ENCODE peak calls at places on chromosomes 4 and X, in six cellular contexts. One of them, this sample, is unnamed.

GRCh38 chrX:140425712-140426395 is 79.0 kb downstream of the SOX3 start:
- DNase-seq in transverse colon: no peak
- DNase-seq in A549: no peak
- DNase-seq in suprapubic skin: no peak
- DNase-seq in ovary: no peak
- DNase-seq in uterus: no peak
- DNase-seq in this sample: no peak

GRCh38 chr4:12173496-12173895 is 744.8 kb upstream of the HS3ST1 start:
- DNase-seq in transverse colon: no peak
- DNase-seq in A549: no peak
- DNase-seq in suprapubic skin: no peak
- DNase-seq in ovary: no peak
- DNase-seq in uterus: no peak
- DNase-seq in this sample: no peak

GRCh38 chrX:10021461-10022272 is 54.5 kb downstream of the CLDN34 start:
- DNase-seq in transverse colon: no peak
- DNase-seq in A549: peak
- DNase-seq in suprapubic skin: no peak
- DNase-seq in ovary: no peak
- DNase-seq in uterus: no peak
- DNase-seq in this sample: no peak

GRCh38 chr4:122131562-122132157 is 20.5 kb upstream of the BLTP1 start:
- DNase-seq in transverse colon: no peak
- DNase-seq in A549: no peak
- DNase-seq in suprapubic skin: no peak
- DNase-seq in ovary: no peak
- DNase-seq in uterus: no peak
- DNase-seq in this sample: no peak

GRCh38 chrX:153687121-153688039 is at the start of gene SLC6A8:
- DNase-seq in transverse colon: peak
- DNase-seq in A549: peak
- DNase-seq in suprapubic skin: peak
- DNase-seq in ovary: peak
- DNase-seq in uterus: peak
- DNase-seq in this sample: peak

GRCh38 chr4:73234712-73235111 is 23.9 kb downstream of the ANKRD17 start:
- DNase-seq in transverse colon: no peak
- DNase-seq in A549: no peak
- DNase-seq in suprapubic skin: no peak
- DNase-seq in ovary: no peak
- DNase-seq in uterus: no peak
- DNase-seq in this sample: no peak

GRCh38 chrX:153407736-153408135 is 3.5 kb upstream of the ZFP92 start:
- DNase-seq in transverse colon: no peak
- DNase-seq in A549: no peak
- DNase-seq in suprapubic skin: no peak
- DNase-seq in ovary: peak
- DNase-seq in uterus: no peak
- DNase-seq in this sample: no peak

GRCh38 chr4:148112231-148112982 is 329.8 kb downstream of the NR3C2 start:
- DNase-seq in transverse colon: no peak
- DNase-seq in A549: no peak
- DNase-seq in suprapubic skin: no peak
- DNase-seq in ovary: no peak
- DNase-seq in uterus: no peak
- DNase-seq in this sample: no peak

GRCh38 chr4:84089652-84090437 is 409.2 kb downstream of the NKX6-1 start:
- DNase-seq in transverse colon: no peak
- DNase-seq in A549: no peak
- DNase-seq in suprapubic skin: no peak
- DNase-seq in ovary: no peak
- DNase-seq in uterus: no peak
- DNase-seq in this sample: no peak

GRCh38 chrX:134406230-134406794 is 53.7 kb upstream of the HPRT1 start:
- DNase-seq in transverse colon: no peak
- DNase-seq in A549: no peak
- DNase-seq in suprapubic skin: no peak
- DNase-seq in ovary: no peak
- DNase-seq in uterus: no peak
- DNase-seq in this sample: no peak

GRCh38 chr4:807792-808191 is 18.1 kb downstream of the CPLX1 start:
- DNase-seq in transverse colon: peak
- DNase-seq in A549: no peak
- DNase-seq in suprapubic skin: no peak
- DNase-seq in ovary: no peak
- DNase-seq in uterus: no peak
- DNase-seq in this sample: peak

GRCh38 chrX:148872881-148873280 is 372.5 kb downstream of the AFF2 start:
- DNase-seq in transverse colon: no peak
- DNase-seq in A549: no peak
- DNase-seq in suprapubic skin: no peak
- DNase-seq in ovary: no peak
- DNase-seq in uterus: no peak
- DNase-seq in this sample: no peak

GRCh38 chr4:113553082-113553481 is 208.5 kb downstream of the CAMK2D start:
- DNase-seq in transverse colon: no peak
- DNase-seq in A549: no peak
- DNase-seq in suprapubic skin: no peak
- DNase-seq in ovary: no peak
- DNase-seq in uterus: no peak
- DNase-seq in this sample: no peak

GRCh38 chr4:173488656-173489055 is 41.4 kb downstream of the HAND2 start:
- DNase-seq in transverse colon: no peak
- DNase-seq in A549: no peak
- DNase-seq in suprapubic skin: no peak
- DNase-seq in ovary: no peak
- DNase-seq in uterus: no peak
- DNase-seq in this sample: no peak

GRCh38 chr4:27791640-27792039 is 931.0 kb downstream of the STIM2 start:
- DNase-seq in transverse colon: no peak
- DNase-seq in A549: no peak
- DNase-seq in suprapubic skin: no peak
- DNase-seq in ovary: no peak
- DNase-seq in uterus: no peak
- DNase-seq in this sample: no peak

GRCh38 chrX:2635366-2635765 is 55.7 kb upstream of the CD99 start:
- DNase-seq in transverse colon: no peak
- DNase-seq in A549: no peak
- DNase-seq in suprapubic skin: no peak
- DNase-seq in ovary: no peak
- DNase-seq in uterus: no peak
- DNase-seq in this sample: no peak

GRCh38 chr4:30717208-30718020 is 2.8 kb upstream of the PCDH7 start:
- DNase-seq in transverse colon: peak
- DNase-seq in A549: peak
- DNase-seq in suprapubic skin: no peak
- DNase-seq in ovary: peak
- DNase-seq in uterus: peak
- DNase-seq in this sample: peak

GRCh38 chr4:19301527-19301926 is 950.2 kb upstream of the SLIT2 start:
- DNase-seq in transverse colon: no peak
- DNase-seq in A549: no peak
- DNase-seq in suprapubic skin: no peak
- DNase-seq in ovary: no peak
- DNase-seq in uterus: no peak
- DNase-seq in this sample: no peak

GRCh38 chrX:13721819-13722527 is 12.4 kb downstream of the TRAPPC2 start:
- DNase-seq in transverse colon: no peak
- DNase-seq in A549: no peak
- DNase-seq in suprapubic skin: no peak
- DNase-seq in ovary: no peak
- DNase-seq in uterus: no peak
- DNase-seq in this sample: no peak

GRCh38 chr4:89640620-89641366 is 196.2 kb downstream of the SNCA start:
- DNase-seq in transverse colon: peak
- DNase-seq in A549: peak
- DNase-seq in suprapubic skin: no peak
- DNase-seq in ovary: peak
- DNase-seq in uterus: peak
- DNase-seq in this sample: no peak

GRCh38 chrX:10120828-10121227 is 35.9 kb upstream of the CLCN4 start:
- DNase-seq in transverse colon: no peak
- DNase-seq in A549: no peak
- DNase-seq in suprapubic skin: no peak
- DNase-seq in ovary: no peak
- DNase-seq in uterus: no peak
- DNase-seq in this sample: no peak

GRCh38 chr4:25068386-25068785 is 37.6 kb upstream of the LGI2 start:
- DNase-seq in transverse colon: no peak
- DNase-seq in A549: no peak
- DNase-seq in suprapubic skin: no peak
- DNase-seq in ovary: no peak
- DNase-seq in uterus: no peak
- DNase-seq in this sample: no peak

GRCh38 chrX:47690175-47690574 is 31.2 kb upstream of the UXT start:
- DNase-seq in transverse colon: no peak
- DNase-seq in A549: peak
- DNase-seq in suprapubic skin: no peak
- DNase-seq in ovary: no peak
- DNase-seq in uterus: no peak
- DNase-seq in this sample: no peak

GRCh38 chr4:68297137-68297536 is 51.6 kb upstream of the TMPRSS11B start:
- DNase-seq in transverse colon: no peak
- DNase-seq in A549: no peak
- DNase-seq in suprapubic skin: no peak
- DNase-seq in ovary: no peak
- DNase-seq in uterus: no peak
- DNase-seq in this sample: no peak

GRCh38 chrX:102546818-102547493 is 30.4 kb upstream of the TMSB15A start:
- DNase-seq in transverse colon: no peak
- DNase-seq in A549: no peak
- DNase-seq in suprapubic skin: no peak
- DNase-seq in ovary: no peak
- DNase-seq in uterus: no peak
- DNase-seq in this sample: no peak

GRCh38 chr4:85370400-85371032 is 104.4 kb upstream of the ARHGAP24 start:
- DNase-seq in transverse colon: peak
- DNase-seq in A549: peak
- DNase-seq in suprapubic skin: no peak
- DNase-seq in ovary: no peak
- DNase-seq in uterus: no peak
- DNase-seq in this sample: peak

GRCh38 chr4:39201963-39202362 is 19.6 kb downstream of the WDR19 start:
- DNase-seq in transverse colon: no peak
- DNase-seq in A549: no peak
- DNase-seq in suprapubic skin: no peak
- DNase-seq in ovary: no peak
- DNase-seq in uterus: no peak
- DNase-seq in this sample: no peak

GRCh38 chrX:153641575-153642312 is 5.3 kb upstream of the DUSP9 start:
- DNase-seq in transverse colon: no peak
- DNase-seq in A549: no peak
- DNase-seq in suprapubic skin: no peak
- DNase-seq in ovary: peak
- DNase-seq in uterus: no peak
- DNase-seq in this sample: no peak

GRCh38 chr4:41125558-41126311 is 88.6 kb downstream of the APBB2 start:
- DNase-seq in transverse colon: no peak
- DNase-seq in A549: no peak
- DNase-seq in suprapubic skin: no peak
- DNase-seq in ovary: no peak
- DNase-seq in uterus: no peak
- DNase-seq in this sample: no peak

GRCh38 chr4:100754741-100755140 is 236.9 kb upstream of the EMCN start:
- DNase-seq in transverse colon: no peak
- DNase-seq in A549: no peak
- DNase-seq in suprapubic skin: no peak
- DNase-seq in ovary: no peak
- DNase-seq in uterus: no peak
- DNase-seq in this sample: no peak

DNA sequence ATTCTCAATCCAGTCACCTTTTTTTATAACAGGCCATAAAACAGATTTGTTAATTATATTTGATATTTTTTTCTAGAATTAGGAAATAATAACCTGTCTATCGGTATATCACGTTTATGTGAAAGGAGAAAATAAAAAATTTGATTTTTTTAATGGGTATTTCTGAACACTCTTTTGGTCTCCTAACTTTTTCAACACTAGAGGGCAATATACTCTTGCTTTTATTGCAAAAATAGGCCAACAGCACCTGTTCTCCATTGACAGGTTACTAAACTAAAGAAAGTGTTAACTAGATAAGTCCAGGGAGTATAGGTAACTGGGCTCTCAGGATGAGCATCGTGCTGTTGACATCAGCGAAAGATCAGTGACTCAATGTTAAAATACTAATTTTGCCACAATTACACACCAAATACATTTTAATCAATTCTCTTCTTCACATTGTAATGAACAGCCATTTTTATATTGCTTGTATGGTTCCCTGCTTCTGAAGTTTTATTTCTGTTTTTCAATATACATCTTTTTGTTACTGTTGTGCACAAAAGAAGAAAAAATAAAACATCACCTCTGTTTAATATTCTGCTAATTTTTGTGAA is 22.8 kb downstream of the NDST4 start:
- DNase-seq in transverse colon: no peak
- DNase-seq in A549: peak
- DNase-seq in suprapubic skin: no peak
- DNase-seq in ovary: no peak
- DNase-seq in uterus: no peak
- DNase-seq in this sample: no peak
- TF ChIP-seq CTCF in transverse colon: peak
- TF ChIP-seq CTCF in A549: peak
- TF ChIP-seq CTCF in suprapubic skin: peak
- TF ChIP-seq CTCF in ovary: no peak
- TF ChIP-seq CTCF in uterus: peak
- TF ChIP-seq CTCF in this sample: no peak

GRCh38 chrX:11380187-11380586 is 87.0 kb downstream of the AMELX start:
- DNase-seq in transverse colon: no peak
- DNase-seq in A549: no peak
- DNase-seq in suprapubic skin: no peak
- DNase-seq in ovary: no peak
- DNase-seq in uterus: no peak
- DNase-seq in this sample: no peak
- H3K27ac ChIP-seq in transverse colon: peak
- H3K27ac ChIP-seq in A549: no peak
- H3K27ac ChIP-seq in suprapubic skin: peak
- H3K27ac ChIP-seq in ovary: no peak
- H3K27ac ChIP-seq in uterus: no peak
- H3K27ac ChIP-seq in this sample: no peak

GRCh38 chrX:114268643-114269042 is 315.2 kb upstream of the HTR2C start:
- DNase-seq in transverse colon: no peak
- DNase-seq in A549: no peak
- DNase-seq in suprapubic skin: no peak
- DNase-seq in ovary: no peak
- DNase-seq in uterus: no peak
- DNase-seq in this sample: no peak
- TF ChIP-seq POLR2A in transverse colon: no peak
- TF ChIP-seq POLR2A in A549: no peak
- TF ChIP-seq POLR2A in suprapubic skin: no peak
- TF ChIP-seq POLR2A in ovary: no peak
- TF ChIP-seq POLR2A in uterus: no peak
- TF ChIP-seq POLR2A in this sample: no peak

DNA sequence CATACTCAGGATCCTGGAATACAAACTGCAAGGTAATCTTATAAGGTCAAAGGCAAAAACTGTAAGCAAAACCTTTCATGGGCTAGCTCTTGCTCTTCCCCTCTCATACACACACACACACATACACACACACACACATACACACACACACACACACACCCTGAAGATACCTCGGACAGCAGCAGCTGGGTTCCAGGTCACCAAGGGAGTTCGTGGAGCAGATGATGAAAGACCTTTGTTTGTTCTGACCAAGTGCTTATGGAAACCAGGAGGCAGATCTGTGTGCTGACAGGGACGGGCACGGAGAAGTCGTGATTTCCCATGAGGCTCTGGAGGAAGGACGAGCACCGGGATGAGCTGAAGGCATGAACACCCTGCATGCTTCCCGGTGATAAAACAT is 35.4 kb upstream of the CRMP1 start:
- DNase-seq in transverse colon: no peak
- DNase-seq in A549: peak
- DNase-seq in suprapubic skin: no peak
- DNase-seq in ovary: no peak
- DNase-seq in uterus: no peak
- DNase-seq in this sample: no peak
- TF ChIP-seq CTCF in transverse colon: no peak
- TF ChIP-seq CTCF in A549: no peak
- TF ChIP-seq CTCF in suprapubic skin: no peak
- TF ChIP-seq CTCF in ovary: no peak
- TF ChIP-seq CTCF in uterus: no peak
- TF ChIP-seq CTCF in this sample: no peak

This sample was measured in stomach.